ENCODE peak calls at places on chromosomes 2 and 18, in five cellular contexts. F is HepG2, S is K562, N is HCT116, O is GM12878. G is an unnamed sample.

GRCh38 chr2:148177559-148177958 is 156.7 kb downstream of the MBD5 start:
- DNase-seq in F (no peak), S (no peak), N (no peak), O (no peak), G (no peak)

GRCh38 chr2:42385225-42385624 is 24.2 kb upstream of the COX7A2L start:
- DNase-seq in F (peak; percentile 58), S (peak; percentile 19), N (no peak), O (no peak), G (peak; percentile 20)

GRCh38 chr2:167293172-167293781 is 405.0 kb downstream of the XIRP2 start:
- DNase-seq in F (no peak), S (no peak), N (no peak), O (no peak), G (no peak)

GRCh38 chr2:166932032-166932431 is 43.8 kb downstream of the XIRP2 start:
- DNase-seq in F (no peak), S (no peak), N (no peak), O (no peak), G (no peak)

GRCh38 chr2:29269095-29270090 is 154.2 kb downstream of the CLIP4 start:
- DNase-seq in F (no peak), S (no peak), N (no peak), O (no peak), G (no peak)

GRCh38 chr18:34158881-34159690 is 65.6 kb downstream of the NOL4 start:
- DNase-seq in F (peak; percentile 2), S (no peak), N (no peak), O (no peak), G (no peak)

GRCh38 chr2:120878970-120879369 is 143.3 kb downstream of the GLI2 start:
- DNase-seq in F (no peak), S (no peak), N (no peak), O (no peak), G (no peak)

GRCh38 chr2:160956243-160956802 is 203.9 kb upstream of the TANK start:
- DNase-seq in F (no peak), S (no peak), N (no peak), O (no peak), G (no peak)

GRCh38 chr2:7269993-7270392 is 352.8 kb downstream of the RNF144A start:
- DNase-seq in F (no peak), S (no peak), N (no peak), O (no peak), G (no peak)

GRCh38 chr2:172704072-172704936 is 31.3 kb upstream of the RAPGEF4 start:
- DNase-seq in F (peak; percentile 55), S (peak; percentile 46), N (no peak), O (no peak), G (peak; percentile 24)

GRCh38 chr2:234488913-234489451 is 7.9 kb downstream of the ARL4C start:
- DNase-seq in F (no peak), S (no peak), N (no peak), O (peak; percentile 51), G (no peak)
- TF ChIP-seq JUND in F (no peak), S (no peak), N (no peak), O (no peak), G (no peak)

DNA sequence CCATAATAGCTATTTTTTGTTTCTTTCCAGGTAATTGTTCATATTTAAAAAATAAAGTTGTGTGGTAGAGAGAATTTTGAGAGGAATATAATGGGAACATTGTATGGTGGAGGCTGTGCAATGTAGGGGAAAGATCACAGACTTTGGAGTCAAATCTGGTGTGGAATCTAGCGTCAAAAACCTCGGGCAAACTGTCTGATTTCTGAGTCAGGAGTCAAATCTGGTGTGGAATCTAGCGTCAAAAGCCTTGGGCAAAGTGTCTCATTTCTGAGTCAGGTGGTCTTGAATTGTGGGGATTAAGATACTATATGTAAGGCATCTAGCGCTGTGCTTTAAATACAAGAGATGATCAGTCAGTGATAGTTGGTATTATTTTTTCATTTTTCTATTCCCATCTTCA is 5.1 kb downstream of the PTPN4 start:
- DNase-seq in F (peak; percentile 48), S (no peak), N (no peak), O (no peak), G (no peak)
- TF ChIP-seq JUND in F (no peak), S (no peak), N (no peak), O (no peak), G (no peak)

GRCh38 chr2:3101704-3102055 is 275.9 kb downstream of the EIPR1 start:
- DNase-seq in F (no peak), S (no peak), N (no peak), O (no peak), G (no peak)
- TF ChIP-seq JUND in F (no peak), S (no peak), N (no peak), O (no peak), G (no peak)

GRCh38 chr2:83006991-83007390 is 1452.1 kb downstream of the SUCLG1 start:
- DNase-seq in F (no peak), S (no peak), N (no peak), O (no peak), G (no peak)
- TF ChIP-seq JUND in F (no peak), S (no peak), N (no peak), O (no peak), G (no peak)

GRCh38 chr2:45684756-45685155 is 33.3 kb downstream of the PRKCE start:
- DNase-seq in F (no peak), S (no peak), N (no peak), O (no peak), G (no peak)
- TF ChIP-seq JUND in F (no peak), S (no peak), N (no peak), O (no peak), G (no peak)

GRCh38 chr2:199410130-199410529 is 47.6 kb downstream of the SATB2 start:
- DNase-seq in F (no peak), S (no peak), N (no peak), O (no peak), G (no peak)
- TF ChIP-seq JUND in F (no peak), S (no peak), N (no peak), O (no peak), G (no peak)

GRCh38 chr2:112154246-112155110 is 16.3 kb downstream of the FBLN7 start:
- DNase-seq in F (no peak), S (no peak), N (no peak), O (no peak), G (no peak)

GRCh38 chr2:112153501-112153900 is 15.3 kb downstream of the FBLN7 start:
- DNase-seq in F (no peak), S (no peak), N (no peak), O (no peak), G (no peak)

GRCh38 chr2:112156152-112156986 is 18.2 kb downstream of the FBLN7 start:
- DNase-seq in F (peak; percentile 39), S (no peak), N (no peak), O (no peak), G (no peak)

GRCh38 chr2:112157472-112157871 is 19.3 kb downstream of the FBLN7 start:
- DNase-seq in F (no peak), S (no peak), N (no peak), O (no peak), G (no peak)

GRCh38 chr2:112155331-112156151 is 17.4 kb downstream of the FBLN7 start:
- DNase-seq in F (no peak), S (no peak), N (no peak), O (no peak), G (no peak)
- TF ChIP-seq JUND in F (no peak), S (no peak), N (no peak), O (no peak), G (no peak)

G was measured in T47D.